ENCODE peak calls at places on chromosome 10, in eight cellular contexts. N is psoas muscle, D is heart left ventricle, M is dorsolateral prefrontal cortex, Q is spleen, Y is kidney, L is pancreas, A is mesenchymal stem cell. P is an unnamed sample.
A peak's percentile ranks its signal among the peaks of the same experiment; 100 is the strongest.

GRCh38 chr10:79320785-79321493 is 26.3 kb upstream of the PPIF start:
- DNase-seq in N (peak; percentile 57), D (no peak), M (no peak), Q (no peak), Y (no peak), L (no peak), A (peak; percentile 91), P (no peak)

GRCh38 chr10:20984632-20985031 is 87.5 kb upstream of the NEBL start:
- DNase-seq in N (no peak), D (no peak), M (no peak), Q (no peak), Y (no peak), L (no peak), A (no peak), P (no peak)

GRCh38 chr10:76721891-76722505 is 915.6 kb downstream of the KCNMA1 start:
- DNase-seq in N (no peak), D (no peak), M (no peak), Q (no peak), Y (no peak), L (no peak), A (no peak), P (no peak)

GRCh38 chr10:118547282-118547681 is 48.2 kb downstream of the PRLHR start:
- DNase-seq in N (no peak), D (no peak), M (no peak), Q (no peak), Y (no peak), L (no peak), A (no peak), P (no peak)

GRCh38 chr10:60343254-60343653 is 46.4 kb downstream of the ANK3 start:
- DNase-seq in N (no peak), D (no peak), M (no peak), Q (no peak), Y (no peak), L (no peak), A (peak; percentile 33), P (no peak)

GRCh38 chr10:129521161-129522025 is 54.4 kb downstream of the MGMT start:
- DNase-seq in N (peak; percentile 31), D (no peak), M (no peak), Q (no peak), Y (peak; percentile 73), L (no peak), A (no peak), P (no peak)

GRCh38 chr10:95755511-95756004 is 405 bp upstream of the ENTPD1 start:
- DNase-seq in N (no peak), D (peak; percentile 53), M (no peak), Q (peak; percentile 84), Y (peak; percentile 63), L (no peak), A (peak; percentile 53), P (no peak)

GRCh38 chr10:50582766-50583762 is 40.7 kb downstream of the SGMS1 start:
- DNase-seq in N (no peak), D (no peak), M (no peak), Q (no peak), Y (no peak), L (no peak), A (no peak), P (no peak)

GRCh38 chr10:132150777-132151176 is 36.0 kb upstream of the DPYSL4 start:
- DNase-seq in N (no peak), D (no peak), M (no peak), Q (no peak), Y (no peak), L (no peak), A (no peak), P (no peak)

GRCh38 chr10:25059990-25060389 is 43.6 kb downstream of the THNSL1 start:
- DNase-seq in N (no peak), D (no peak), M (no peak), Q (no peak), Y (peak; percentile 74), L (peak; percentile 62), A (peak; percentile 22), P (no peak)

GRCh38 chr10:47175181-47176080 is 124.6 kb upstream of the GDF10 start:
- DNase-seq in N (no peak), D (no peak), M (no peak), Q (no peak), Y (no peak), L (no peak), A (no peak), P (peak; percentile 59)

GRCh38 chr10:78864761-78865517 is 203.8 kb upstream of the ZMIZ1 start:
- DNase-seq in N (no peak), D (no peak), M (no peak), Q (no peak), Y (no peak), L (no peak), A (no peak), P (no peak)

GRCh38 chr10:123134915-123135414 is 805 bp upstream of the HMX3 start:
- DNase-seq in N (no peak), D (no peak), M (no peak), Q (no peak), Y (no peak), L (no peak), A (no peak), P (no peak)
- H3K27ac ChIP-seq in N (no peak overlapping the region), D (no peak overlapping the region), M (no peak overlapping the region), Q (no peak overlapping the region), Y (no peak overlapping the region), L (no peak overlapping the region), A (no peak overlapping the region), P (no peak overlapping the region)

GRCh38 chr10:68167790-68168189 is 58.5 kb downstream of the MYPN start:
- DNase-seq in N (no peak), D (no peak), M (no peak), Q (no peak), Y (no peak), L (no peak), A (no peak), P (no peak)

GRCh38 chr10:68171539-68172080 is 60.3 kb downstream of the ATOH7 start:
- DNase-seq in N (no peak), D (no peak), M (no peak), Q (no peak), Y (no peak), L (no peak), A (no peak), P (no peak)

GRCh38 chr10:68163735-68164134 is 54.4 kb downstream of the MYPN start:
- DNase-seq in N (no peak), D (no peak), M (no peak), Q (no peak), Y (no peak), L (no peak), A (peak; percentile 7), P (no peak)

GRCh38 chr10:68172324-68172723 is 59.6 kb downstream of the ATOH7 start:
- DNase-seq in N (no peak), D (no peak), M (no peak), Q (no peak), Y (no peak), L (no peak), A (no peak), P (no peak)

DNA sequence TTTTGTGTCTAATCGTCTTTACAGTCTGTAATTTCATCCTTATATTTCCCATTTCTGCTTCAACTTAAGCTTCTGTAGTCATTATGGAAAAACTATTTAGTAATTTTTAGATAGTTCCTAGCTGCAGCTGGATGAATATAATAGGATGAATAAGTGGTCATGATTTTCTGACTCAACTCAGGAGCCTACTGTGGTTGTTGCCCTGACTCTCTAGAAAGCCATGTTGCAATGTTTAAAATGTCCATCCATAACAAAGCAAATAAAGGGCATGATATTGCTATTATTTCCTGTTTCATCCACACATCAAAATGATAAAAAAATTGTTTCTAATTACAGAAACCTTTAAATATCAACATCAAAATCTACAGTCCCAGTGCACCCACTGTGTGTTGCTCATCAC is 58.0 kb downstream of the MYPN start:
- DNase-seq in N (no peak), D (no peak), M (no peak), Q (no peak), Y (no peak), L (no peak), A (no peak), P (no peak)
- H3K27ac ChIP-seq in N (no peak overlapping the region), D (no peak overlapping the region), M (no peak overlapping the region), Q (no peak overlapping the region), Y (no peak overlapping the region), L (no peak overlapping the region), A (no peak overlapping the region), P (no peak overlapping the region)

GRCh38 chr10:126041804-126042231 is 145.5 kb downstream of the FANK1 start:
- DNase-seq in N (peak; percentile 87), D (peak; percentile 91), M (no peak), Q (peak; percentile 94), Y (peak; percentile 97), L (peak; percentile 75), A (peak; percentile 97), P (peak; percentile 25)

GRCh38 chr10:126042906-126043305 is 146.5 kb downstream of the FANK1 start:
- DNase-seq in N (no peak), D (no peak), M (no peak), Q (no peak), Y (peak; percentile 75), L (no peak), A (no peak), P (no peak)

GRCh38 chr10:126036515-126036914 is 140.2 kb downstream of the FANK1 start:
- DNase-seq in N (no peak), D (no peak), M (no peak), Q (no peak), Y (no peak), L (no peak), A (no peak), P (no peak)

GRCh38 chr10:126042354-126042753 is 146.0 kb downstream of the FANK1 start:
- DNase-seq in N (no peak), D (no peak), M (no peak), Q (no peak), Y (no peak), L (no peak), A (no peak), P (no peak)

GRCh38 chr10:126037946-126038345 is 141.6 kb downstream of the FANK1 start:
- DNase-seq in N (no peak), D (no peak), M (no peak), Q (no peak), Y (no peak), L (no peak), A (no peak), P (no peak)
- H3K27ac ChIP-seq in N (no peak overlapping the region), D (no peak overlapping the region), M (no peak overlapping the region), Q (no peak overlapping the region), Y (no peak overlapping the region), L (no peak overlapping the region), A (no peak overlapping the region), P (no peak overlapping the region)

GRCh38 chr10:1461016-1461415 is 276.3 kb downstream of the ADARB2 start:
- DNase-seq in N (no peak), D (no peak), M (no peak), Q (no peak), Y (no peak), L (no peak), A (no peak), P (no peak)
- H3K27ac ChIP-seq in N (no peak overlapping the region), D (no peak overlapping the region), M (no peak overlapping the region), Q (no peak overlapping the region), Y (no peak overlapping the region), L (no peak overlapping the region), A (no peak overlapping the region), P (no peak overlapping the region)

DNA sequence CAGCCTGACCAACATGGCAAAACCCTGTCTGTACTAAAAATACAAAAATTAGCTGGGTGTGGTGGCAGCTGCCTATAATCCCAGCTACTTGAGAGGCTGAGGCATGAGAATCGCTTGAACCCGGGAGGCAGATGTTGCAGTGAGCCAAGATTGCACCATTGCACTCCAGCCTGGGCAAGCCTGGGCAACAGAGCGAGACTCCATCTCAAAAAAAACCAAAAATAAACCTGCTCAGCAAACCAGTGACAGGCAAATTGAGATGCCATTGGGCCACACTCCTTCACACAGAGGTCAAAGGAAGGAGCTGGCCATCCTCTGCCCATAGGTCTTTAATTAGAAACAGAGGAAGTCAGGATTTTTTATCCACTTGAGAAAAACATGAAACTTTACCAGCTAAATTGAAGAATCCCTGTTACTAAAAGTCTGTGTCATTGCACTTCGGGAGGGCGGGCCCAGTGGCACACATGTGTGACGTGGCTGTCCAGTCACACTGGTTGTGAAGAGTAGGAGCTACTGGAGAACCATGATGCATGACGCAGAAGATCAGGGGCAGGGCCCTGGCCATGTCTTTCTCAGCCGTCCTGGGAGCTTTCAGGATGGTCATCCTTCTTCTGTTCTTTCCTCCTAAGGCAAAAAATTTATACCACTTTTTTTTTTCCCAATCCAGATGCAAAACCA is 118.3 kb upstream of the ZNF438 start:
- DNase-seq in N (no peak), D (no peak), M (no peak), Q (no peak), Y (no peak), L (no peak), A (no peak), P (no peak)
- H3K27ac ChIP-seq in N (no peak overlapping the region), D (no peak overlapping the region), M (no peak overlapping the region), Q (no peak overlapping the region), Y (no peak overlapping the region), L (no peak overlapping the region), A (no peak overlapping the region), P (no peak overlapping the region)